ENCODE peak calls at places on chromosome 12, in eight cellular contexts. U is C1 segment of cervical spinal cord, L is ELR, H is GM23338, J is NCI-H82, E is EL, D is fibroblast of gingiva, S is smooth muscle cell of the brain vasculature. V is an unnamed sample.

GRCh38 chr12:55736780-55737580 is 5.9 kb upstream of the GDF11 start:
- DNase-seq in J (peak), H (peak), L (peak), D (peak), E (peak), S (no peak), U (no peak), V (peak)

GRCh38 chr12:53770281-53770680 is 18.5 kb upstream of the CISTR start:
- DNase-seq in D (peak), J (no peak), L (peak), S (no peak), U (no peak), H (no peak), E (peak), V (peak)

GRCh38 chr12:110022980-110023633 is 23.9 kb downstream of the ANKRD13A start:
- DNase-seq in S (no peak), L (peak), J (peak), H (peak), E (peak), D (peak), U (no peak), V (no peak)

GRCh38 chr12:63977441-63977840 is 132.9 kb downstream of the SRGAP1 start:
- DNase-seq in H (no peak), L (peak), U (no peak), E (no peak), D (peak), S (no peak), J (no peak), V (no peak)

GRCh38 chr12:47823422-47824086 is 3.9 kb upstream of the HDAC7 start:
- DNase-seq in U (no peak), L (no peak), H (no peak), J (no peak), E (no peak), D (peak), S (no peak), V (no peak)

GRCh38 chr12:31507966-31508365 is 83.0 kb downstream of the DENND5B start:
- DNase-seq in S (no peak), U (no peak), E (peak), D (peak), J (no peak), L (peak), H (no peak), V (no peak)

GRCh38 chr12:12097821-12098688 is 27.3 kb downstream of the BCL2L14 start:
- DNase-seq in D (no peak), L (no peak), U (no peak), E (no peak), H (no peak), S (no peak), J (no peak), V (no peak)

GRCh38 chr12:113373966-113374365 is 15.6 kb downstream of the PLBD2 start:
- DNase-seq in H (no peak), D (no peak), U (no peak), L (no peak), S (no peak), J (no peak), E (no peak), V (no peak)

GRCh38 chr12:50070314-50071060 is 13.1 kb downstream of the ASIC1 start:
- DNase-seq in U (no peak), S (peak), J (peak), D (peak), E (peak), L (peak), H (peak), V (peak)

GRCh38 chr12:67237231-67237630 is 31.9 kb upstream of the CAND1 start:
- DNase-seq in J (peak), D (no peak), U (no peak), L (no peak), H (peak), S (no peak), E (no peak), V (no peak)

GRCh38 chr12:33488036-33488435 is 48.4 kb upstream of the SYT10 start:
- DNase-seq in U (no peak), J (no peak), E (no peak), S (no peak), H (no peak), D (no peak), L (no peak), V (no peak)

GRCh38 chr12:51238037-51238509 is 553 bp upstream of the DAZAP2 start:
- DNase-seq in S (no peak), D (no peak), H (no peak), J (no peak), E (no peak), U (no peak), L (no peak), V (peak)

GRCh38 chr12:54993181-54993835 is 8.7 kb upstream of the TESPA1 start:
- DNase-seq in S (no peak), U (no peak), D (peak), H (peak), L (peak), E (peak), J (peak), V (peak)

GRCh38 chr12:38711055-38711454 is 194.3 kb downstream of the CPNE8 start:
- DNase-seq in U (no peak), S (no peak), H (no peak), L (no peak), J (no peak), E (no peak), D (peak), V (no peak)

GRCh38 chr12:2555487-2556082 is 239.2 kb upstream of the FKBP4 start:
- DNase-seq in D (no peak), J (peak), H (peak), U (no peak), E (no peak), S (no peak), L (no peak), V (no peak)

GRCh38 chr12:1791104-1791927 is 29.0 kb upstream of the LRTM2 start:
- DNase-seq in D (peak), E (peak), L (peak), S (no peak), J (peak), U (no peak), H (peak), V (peak)

GRCh38 chr12:105113094-105113493 is 5.6 kb downstream of the WASHC4 start:
- DNase-seq in H (no peak), J (no peak), U (no peak), L (no peak), S (no peak), E (no peak), D (no peak), V (no peak)

GRCh38 chr12:810635-811415 is 58.4 kb downstream of the WNK1 start:
- DNase-seq in D (no peak), L (no peak), J (no peak), E (no peak), S (no peak), H (no peak), U (no peak), V (no peak)

GRCh38 chr12:22627351-22627750 is 2.4 kb downstream of the ETNK1 start:
- DNase-seq in S (no peak), D (no peak), U (no peak), E (no peak), L (peak), H (no peak), J (peak), V (no peak)

V was measured in SW480.